ENCODE peak calls at places on chromosomes 1 and 21, in five cellular contexts. One of them, this sample, is unnamed.

GRCh38 chr21:45098867-45099266 is 24.5 kb downstream of the ADARB1 start:
- DNase-seq in stimulated activated CD4-positive, alpha-beta T cell treated with anti-CD3 and anti-CD28 coated beads, Interleukin-15, amount 100 ng/mL, for 1 hour: no peak
- DNase-seq in pancreas: no peak
- DNase-seq in cardiac fibroblast: peak
- DNase-seq in NCI-H446 treated with DMSO at 0.1 percent for 48 hours: no peak
- DNase-seq in this sample: no peak

GRCh38 chr1:17196496-17197180 is 8.3 kb upstream of the PADI1 start:
- DNase-seq in NCI-H446 treated with DMSO at 0.1 percent for 48 hours: no peak
- DNase-seq in pancreas: no peak
- DNase-seq in stimulated activated CD4-positive, alpha-beta T cell treated with anti-CD3 and anti-CD28 coated beads, Interleukin-15, amount 100 ng/mL, for 1 hour: no peak
- DNase-seq in cardiac fibroblast: no peak
- DNase-seq in this sample: no peak

GRCh38 chr1:201748331-201748730 is 80.6 kb upstream of the IPO9 start:
- DNase-seq in cardiac fibroblast: peak
- DNase-seq in stimulated activated CD4-positive, alpha-beta T cell treated with anti-CD3 and anti-CD28 coated beads, Interleukin-15, amount 100 ng/mL, for 1 hour: no peak
- DNase-seq in NCI-H446 treated with DMSO at 0.1 percent for 48 hours: no peak
- DNase-seq in pancreas: no peak
- DNase-seq in this sample: no peak

GRCh38 chr1:220696863-220697231 is 6.7 kb downstream of the C1orf115 start:
- DNase-seq in stimulated activated CD4-positive, alpha-beta T cell treated with anti-CD3 and anti-CD28 coated beads, Interleukin-15, amount 100 ng/mL, for 1 hour: no peak
- DNase-seq in cardiac fibroblast: peak
- DNase-seq in pancreas: no peak
- DNase-seq in NCI-H446 treated with DMSO at 0.1 percent for 48 hours: peak
- DNase-seq in this sample: no peak

GRCh38 chr1:219461891-219462528 is 150.9 kb downstream of the ZC3H11B start:
- DNase-seq in pancreas: no peak
- DNase-seq in NCI-H446 treated with DMSO at 0.1 percent for 48 hours: no peak
- DNase-seq in stimulated activated CD4-positive, alpha-beta T cell treated with anti-CD3 and anti-CD28 coated beads, Interleukin-15, amount 100 ng/mL, for 1 hour: no peak
- DNase-seq in cardiac fibroblast: no peak
- DNase-seq in this sample: no peak

GRCh38 chr1:236766506-236766905 is 28.6 kb upstream of the MTR start:
- DNase-seq in stimulated activated CD4-positive, alpha-beta T cell treated with anti-CD3 and anti-CD28 coated beads, Interleukin-15, amount 100 ng/mL, for 1 hour: no peak
- DNase-seq in cardiac fibroblast: no peak
- DNase-seq in pancreas: no peak
- DNase-seq in NCI-H446 treated with DMSO at 0.1 percent for 48 hours: no peak
- DNase-seq in this sample: no peak

GRCh38 chr1:226977973-226978344 is 37.9 kb downstream of the COQ8A start:
- DNase-seq in cardiac fibroblast: no peak
- DNase-seq in pancreas: no peak
- DNase-seq in stimulated activated CD4-positive, alpha-beta T cell treated with anti-CD3 and anti-CD28 coated beads, Interleukin-15, amount 100 ng/mL, for 1 hour: no peak
- DNase-seq in NCI-H446 treated with DMSO at 0.1 percent for 48 hours: no peak
- DNase-seq in this sample: no peak

GRCh38 chr1:210687582-210688279 is 359.0 kb downstream of the HHAT start:
- DNase-seq in NCI-H446 treated with DMSO at 0.1 percent for 48 hours: no peak
- DNase-seq in pancreas: no peak
- DNase-seq in cardiac fibroblast: no peak
- DNase-seq in stimulated activated CD4-positive, alpha-beta T cell treated with anti-CD3 and anti-CD28 coated beads, Interleukin-15, amount 100 ng/mL, for 1 hour: no peak
- DNase-seq in this sample: no peak

GRCh38 chr1:64245495-64245894 is 42.1 kb downstream of the UBE2U start:
- DNase-seq in cardiac fibroblast: no peak
- DNase-seq in NCI-H446 treated with DMSO at 0.1 percent for 48 hours: no peak
- DNase-seq in stimulated activated CD4-positive, alpha-beta T cell treated with anti-CD3 and anti-CD28 coated beads, Interleukin-15, amount 100 ng/mL, for 1 hour: no peak
- DNase-seq in pancreas: no peak
- DNase-seq in this sample: no peak

GRCh38 chr1:39104158-39105060 is 78.3 kb downstream of the NDUFS5 start:
- DNase-seq in cardiac fibroblast: peak
- DNase-seq in pancreas: no peak
- DNase-seq in stimulated activated CD4-positive, alpha-beta T cell treated with anti-CD3 and anti-CD28 coated beads, Interleukin-15, amount 100 ng/mL, for 1 hour: no peak
- DNase-seq in NCI-H446 treated with DMSO at 0.1 percent for 48 hours: no peak
- DNase-seq in this sample: no peak

GRCh38 chr21:44093761-44094160 is 13.4 kb upstream of the PWP2 start:
- DNase-seq in stimulated activated CD4-positive, alpha-beta T cell treated with anti-CD3 and anti-CD28 coated beads, Interleukin-15, amount 100 ng/mL, for 1 hour: no peak
- DNase-seq in pancreas: no peak
- DNase-seq in NCI-H446 treated with DMSO at 0.1 percent for 48 hours: no peak
- DNase-seq in cardiac fibroblast: no peak
- DNase-seq in this sample: peak

GRCh38 chr1:202203238-202204039 is 9.8 kb downstream of the LGR6 start:
- DNase-seq in pancreas: no peak
- DNase-seq in cardiac fibroblast: no peak
- DNase-seq in stimulated activated CD4-positive, alpha-beta T cell treated with anti-CD3 and anti-CD28 coated beads, Interleukin-15, amount 100 ng/mL, for 1 hour: no peak
- DNase-seq in NCI-H446 treated with DMSO at 0.1 percent for 48 hours: no peak
- DNase-seq in this sample: no peak

GRCh38 chr1:34744851-34745250 is 10.0 kb upstream of the GJB5 start:
- DNase-seq in stimulated activated CD4-positive, alpha-beta T cell treated with anti-CD3 and anti-CD28 coated beads, Interleukin-15, amount 100 ng/mL, for 1 hour: no peak
- DNase-seq in cardiac fibroblast: no peak
- DNase-seq in NCI-H446 treated with DMSO at 0.1 percent for 48 hours: no peak
- DNase-seq in pancreas: no peak
- DNase-seq in this sample: no peak

GRCh38 chr1:59520759-59521442 is 224.0 kb downstream of the FGGY start:
- DNase-seq in NCI-H446 treated with DMSO at 0.1 percent for 48 hours: peak
- DNase-seq in stimulated activated CD4-positive, alpha-beta T cell treated with anti-CD3 and anti-CD28 coated beads, Interleukin-15, amount 100 ng/mL, for 1 hour: no peak
- DNase-seq in pancreas: no peak
- DNase-seq in cardiac fibroblast: peak
- DNase-seq in this sample: no peak

GRCh38 chr1:118304722-118305344 is 119.8 kb upstream of the SPAG17 start:
- DNase-seq in stimulated activated CD4-positive, alpha-beta T cell treated with anti-CD3 and anti-CD28 coated beads, Interleukin-15, amount 100 ng/mL, for 1 hour: no peak
- DNase-seq in cardiac fibroblast: peak
- DNase-seq in pancreas: no peak
- DNase-seq in NCI-H446 treated with DMSO at 0.1 percent for 48 hours: no peak
- DNase-seq in this sample: no peak

GRCh38 chr1:54459714-54460113 is 53.5 kb upstream of the SSBP3 start:
- DNase-seq in pancreas: no peak
- DNase-seq in stimulated activated CD4-positive, alpha-beta T cell treated with anti-CD3 and anti-CD28 coated beads, Interleukin-15, amount 100 ng/mL, for 1 hour: no peak
- DNase-seq in cardiac fibroblast: no peak
- DNase-seq in NCI-H446 treated with DMSO at 0.1 percent for 48 hours: no peak
- DNase-seq in this sample: no peak

This sample was measured in lung.